ENCODE peak calls at places on chromosome 3, in four cellular contexts. O is PC-3, W is SK-N-SH, B is OCI-LY7. K is an unnamed sample.

GRCh38 chr3:196971094-196971698 is 2.6 kb upstream of the PIGZ start:
- DNase-seq in O (peak; percentile 54), W (no peak), B (peak; percentile 11), K (no peak)

GRCh38 chr3:37932505-37932904 is 58.1 kb upstream of the VILL start:
- DNase-seq in O (no peak), B (no peak), W (no peak), K (no peak)

GRCh38 chr3:106765342-106765741 is 611.9 kb upstream of the CCDC54 start:
- DNase-seq in O (peak; percentile 81), W (no peak), B (no peak), K (peak; percentile 96)

GRCh38 chr3:25155696-25156471 is 272.2 kb upstream of the RARB start:
- DNase-seq in B (no peak), W (peak; percentile 54), O (no peak), K (peak; percentile 1)

GRCh38 chr3:66397745-66398144 is 103.1 kb downstream of the LRIG1 start:
- DNase-seq in W (no peak), B (no peak), O (no peak), K (peak; percentile 44)

GRCh38 chr3:31562525-31562924 is 29.8 kb downstream of the STT3B start:
- DNase-seq in O (no peak), W (no peak), B (peak; percentile 23), K (no peak)

GRCh38 chr3:108474581-108474980 is 35.8 kb downstream of the MYH15 start:
- DNase-seq in B (no peak), O (no peak), W (no peak), K (no peak)

GRCh38 chr3:49414753-49415152 is 2.5 kb downstream of the TCTA start:
- DNase-seq in O (no peak), W (no peak), B (no peak), K (no peak)

GRCh38 chr3:140420621-140421357 is 257.1 kb upstream of the TRIM42 start:
- DNase-seq in B (no peak), W (no peak), O (no peak), K (peak; percentile 43)

GRCh38 chr3:188789201-188789600 is 382.6 kb upstream of the TPRG1 start:
- DNase-seq in O (no peak), B (no peak), W (no peak), K (no peak)

GRCh38 chr3:140863481-140864084 is 78.1 kb upstream of the SLC25A36 start:
- DNase-seq in W (peak; percentile 45), O (peak; percentile 68), B (peak; percentile 84), K (peak; percentile 72)

GRCh38 chr3:104257486-104257885 is 1109.2 kb upstream of the ALCAM start:
- DNase-seq in B (no peak), O (no peak), W (no peak), K (no peak)

GRCh38 chr3:76912966-76913365 is 126.9 kb upstream of the ROBO2 start:
- DNase-seq in W (no peak), O (no peak), B (no peak), K (no peak)

GRCh38 chr3:136444581-136444980 is 194.4 kb downstream of the PCCB start:
- DNase-seq in B (no peak), O (no peak), W (no peak), K (no peak)

GRCh38 chr3:30324587-30324986 is 281.8 kb upstream of the TGFBR2 start:
- DNase-seq in W (no peak), B (no peak), O (peak; percentile 90), K (no peak)

GRCh38 chr3:89238836-89239235 is 131.4 kb downstream of the EPHA3 start:
- DNase-seq in O (no peak), B (no peak), W (no peak), K (no peak)

DNA sequence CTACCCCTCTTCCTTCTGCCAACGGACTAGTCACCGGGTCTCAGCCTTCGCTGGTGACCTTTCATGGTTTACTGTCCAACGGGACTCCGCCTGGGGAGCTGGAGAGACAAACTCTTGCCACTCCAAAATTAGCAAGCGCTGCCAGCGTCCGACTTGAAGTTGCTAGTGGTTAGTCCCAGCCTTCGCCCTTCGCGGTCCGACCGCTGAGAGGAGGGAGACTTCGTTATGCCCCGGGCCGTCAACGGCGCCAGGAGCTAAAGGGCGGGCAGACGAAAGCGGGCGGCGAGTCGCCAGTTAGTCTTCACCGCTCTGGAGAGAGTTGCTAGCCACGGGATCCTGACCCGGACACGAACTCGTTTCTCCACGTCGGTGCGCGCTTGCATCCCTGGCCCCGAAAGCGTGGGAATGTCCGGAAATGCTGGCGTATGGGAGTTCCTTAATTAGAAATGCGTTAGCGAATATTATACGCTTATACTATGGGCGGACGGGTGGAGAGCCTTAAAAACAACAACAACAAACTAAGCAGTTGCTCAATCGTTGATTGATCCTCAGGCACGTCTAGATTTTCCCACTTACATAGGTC is 689 bp downstream of the SMC4 start:
- DNase-seq in W (peak; percentile 45), O (peak; percentile 21), B (peak; percentile 50), K (peak; percentile 83)
- TF ChIP-seq EZH2phosphoT487 in W (no peak), O (no peak), B (no peak), K (no peak)

GRCh38 chr3:42653560-42654330 is at the start of gene ZBTB47:
- DNase-seq in B (no peak), W (no peak), O (peak; percentile 44), K (peak; percentile 79)
- H3K4me1 ChIP-seq in B (peaks cover 5% of the 10 kb centered on the region), W (peaks cover 24% of the 10 kb centered on the region), O (peaks cover 28% of the 10 kb centered on the region), K (peaks cover 49% of the 10 kb centered on the region)

GRCh38 chr3:52289747-52290595 is 2.3 kb downstream of the GLYCTK start:
- DNase-seq in W (no peak), B (no peak), O (no peak), K (no peak)
- H3K4me3 ChIP-seq in W (no peak overlapping the region), B (no peak overlapping the region), O (no peak overlapping the region), K (no peak overlapping the region)

GRCh38 chr3:14521611-14522010 is 18.5 kb downstream of the GRIP2 start:
- DNase-seq in B (no peak), W (no peak), O (no peak), K (no peak)
- TF ChIP-seq EZH2phosphoT487 in B (no peak), W (no peak), O (no peak), K (no peak)

K was measured in GM23248.